ENCODE peak calls at places on chromosome 3, in seven cellular contexts. F is OCI-LY7, M is transverse colon, Q is body of pancreas, D is breast epithelium, V is upper lobe of right lung, L is K562. A is an unnamed sample.

GRCh38 chr3:32843504-32844321 is 25.9 kb downstream of the TRIM71 start:
- DNase-seq in V (no peak), M (no peak), L (no peak), Q (no peak), D (no peak), F (no peak), A (peak)

GRCh38 chr3:70631716-70632307 is 319.4 kb upstream of the MDFIC2 start:
- DNase-seq in Q (no peak), V (no peak), D (no peak), M (no peak), L (no peak), F (no peak), A (no peak)

GRCh38 chr3:175651716-175652115 is 792.6 kb downstream of the NAALADL2 start:
- DNase-seq in Q (no peak), L (no peak), M (no peak), F (no peak), D (no peak), V (no peak), A (no peak)

GRCh38 chr3:114241259-114241658 is 3.9 kb upstream of the ZNF80 start:
- DNase-seq in M (no peak), Q (no peak), F (no peak), D (no peak), L (peak), V (no peak), A (no peak)

GRCh38 chr3:54830658-54831057 is 97.2 kb downstream of the LRTM1 start:
- DNase-seq in F (peak), D (no peak), Q (no peak), M (no peak), L (peak), V (no peak), A (peak)

GRCh38 chr3:19065027-19065426 is 83.3 kb upstream of the KCNH8 start:
- DNase-seq in D (no peak), Q (no peak), M (no peak), V (no peak), L (no peak), F (peak), A (no peak)

GRCh38 chr3:59320080-59320479 is 270.3 kb upstream of the CFAP20DC start:
- DNase-seq in L (no peak), Q (no peak), M (no peak), V (no peak), F (no peak), D (no peak), A (no peak)

GRCh38 chr3:150623945-150624344 is 20.8 kb downstream of the SELENOT start:
- DNase-seq in Q (no peak), V (no peak), L (no peak), D (no peak), M (no peak), F (no peak), A (no peak)

GRCh38 chr3:134373942-134374790 is at the start of gene AMOTL2:
- DNase-seq in L (peak), M (peak), D (peak), Q (peak), F (no peak), V (peak), A (peak)

GRCh38 chr3:117246771-117247555 is 537.4 kb downstream of the TUSC7 start:
- DNase-seq in D (no peak), Q (no peak), L (no peak), V (no peak), M (no peak), F (no peak), A (no peak)

GRCh38 chr3:3798641-3799113 is 554 bp upstream of the LRRN1 start:
- DNase-seq in F (no peak), V (peak), L (no peak), Q (peak), D (peak), M (peak), A (peak)

GRCh38 chr3:70982274-70982673 is 601.3 kb downstream of the FOXP1 start:
- DNase-seq in M (no peak), L (no peak), V (no peak), D (no peak), F (no peak), Q (no peak), A (no peak)

GRCh38 chr3:59469948-59470723 is 420.3 kb upstream of the CFAP20DC start:
- DNase-seq in M (no peak), D (no peak), F (no peak), V (no peak), Q (no peak), L (no peak), A (no peak)

DNA sequence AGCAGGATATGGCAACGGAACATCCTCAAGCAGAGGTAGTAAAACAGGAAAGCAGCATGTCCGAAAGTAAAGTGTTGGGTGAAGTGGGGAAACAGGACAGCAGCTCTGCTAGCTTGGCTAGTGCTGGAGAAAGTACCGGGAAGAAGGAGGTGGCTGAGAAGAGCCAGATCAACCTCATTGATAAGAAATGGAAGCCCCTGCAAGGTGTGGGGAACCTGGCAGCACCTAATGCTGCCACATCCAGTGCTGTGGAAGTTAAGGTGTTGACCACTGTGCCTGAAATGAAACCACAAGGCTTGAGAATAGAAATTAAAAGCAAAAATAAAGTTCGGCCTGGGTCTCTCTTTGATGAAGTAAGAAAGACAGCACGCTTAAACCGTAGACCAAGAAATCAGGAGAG is 14.3 kb upstream of the ZBTB47 start:
- DNase-seq in Q (no peak), L (no peak), F (no peak), V (no peak), D (no peak), M (no peak), A (no peak)
- H3K27ac ChIP-seq in Q (no peak), L (no peak), F (no peak), V (no peak), D (peak), M (peak), A (no peak)

GRCh38 chr3:39079530-39079929 is 27.7 kb downstream of the WDR48 start:
- DNase-seq in L (no peak), M (no peak), Q (no peak), V (no peak), D (no peak), F (no peak), A (no peak)
- TF ChIP-seq CTCF in L (no peak), M (no peak), Q (no peak), V (no peak), D (no peak), F (peak), A (no peak)

GRCh38 chr3:102235679-102236078 is 199.1 kb upstream of the ZPLD1 start:
- DNase-seq in M (no peak), D (no peak), Q (peak), F (peak), V (no peak), L (no peak), A (peak)
- H3K4me3 ChIP-seq in M (no peak), D (no peak), Q (no peak), F (no peak), V (no peak), L (no peak), A (no peak)

DNA sequence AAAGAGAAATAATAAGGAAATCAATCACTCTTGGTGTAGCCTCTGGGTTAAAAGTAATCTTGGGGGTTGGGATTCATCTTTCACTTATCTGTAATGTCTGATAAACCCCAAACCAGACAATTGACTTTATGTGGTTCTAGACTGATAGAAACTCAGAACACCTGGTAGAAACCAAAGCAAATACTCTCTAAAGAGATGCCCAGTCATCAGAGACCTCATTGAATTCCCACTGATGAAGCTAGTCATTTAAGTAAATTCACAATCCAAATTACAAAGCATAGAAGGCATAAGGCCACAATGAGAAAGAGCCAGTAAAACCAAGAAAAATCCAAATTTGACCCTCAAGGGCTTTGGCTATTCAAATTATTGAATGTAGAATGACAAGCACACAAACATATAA is 250.6 kb downstream of the MBNL1 start:
- DNase-seq in V (no peak), M (no peak), D (no peak), L (no peak), F (no peak), Q (no peak), A (no peak)
- H3K27ac ChIP-seq in V (no peak), M (no peak), D (no peak), L (no peak), F (no peak), Q (no peak), A (no peak)

DNA sequence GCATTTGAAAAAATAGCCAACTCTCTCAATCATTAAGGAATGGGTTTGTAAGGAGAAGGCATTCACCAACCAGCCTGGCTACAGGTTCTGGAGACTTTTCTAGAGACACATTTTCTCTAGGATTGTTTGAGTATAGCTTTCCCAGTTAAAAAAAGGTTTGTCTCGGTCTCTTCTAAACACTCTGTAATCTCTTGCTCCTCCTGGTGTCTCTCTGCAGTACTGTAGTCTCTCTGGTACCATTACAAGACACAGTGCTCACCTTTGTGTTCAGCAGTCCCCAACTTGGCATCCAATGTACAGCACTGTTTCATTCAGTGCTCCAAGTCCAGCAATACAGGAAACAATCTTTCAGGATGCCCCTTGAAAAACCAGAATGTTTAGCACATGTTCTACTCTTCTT is 534.4 kb downstream of the ZNF385D start:
- DNase-seq in V (no peak), L (no peak), Q (no peak), M (no peak), F (no peak), D (no peak), A (peak)
- TF ChIP-seq CTCF in V (no peak), L (no peak), Q (no peak), M (no peak), F (peak), D (no peak), A (peak)

GRCh38 chr3:49804141-49805041 is 1.3 kb downstream of the INKA1 start:
- DNase-seq in Q (no peak), L (no peak), F (no peak), M (no peak), V (no peak), D (no peak), A (no peak)
- H3K4me3 ChIP-seq in Q (no peak), L (peak), F (peak), M (peak), V (peak), D (peak), A (no peak)

DNA sequence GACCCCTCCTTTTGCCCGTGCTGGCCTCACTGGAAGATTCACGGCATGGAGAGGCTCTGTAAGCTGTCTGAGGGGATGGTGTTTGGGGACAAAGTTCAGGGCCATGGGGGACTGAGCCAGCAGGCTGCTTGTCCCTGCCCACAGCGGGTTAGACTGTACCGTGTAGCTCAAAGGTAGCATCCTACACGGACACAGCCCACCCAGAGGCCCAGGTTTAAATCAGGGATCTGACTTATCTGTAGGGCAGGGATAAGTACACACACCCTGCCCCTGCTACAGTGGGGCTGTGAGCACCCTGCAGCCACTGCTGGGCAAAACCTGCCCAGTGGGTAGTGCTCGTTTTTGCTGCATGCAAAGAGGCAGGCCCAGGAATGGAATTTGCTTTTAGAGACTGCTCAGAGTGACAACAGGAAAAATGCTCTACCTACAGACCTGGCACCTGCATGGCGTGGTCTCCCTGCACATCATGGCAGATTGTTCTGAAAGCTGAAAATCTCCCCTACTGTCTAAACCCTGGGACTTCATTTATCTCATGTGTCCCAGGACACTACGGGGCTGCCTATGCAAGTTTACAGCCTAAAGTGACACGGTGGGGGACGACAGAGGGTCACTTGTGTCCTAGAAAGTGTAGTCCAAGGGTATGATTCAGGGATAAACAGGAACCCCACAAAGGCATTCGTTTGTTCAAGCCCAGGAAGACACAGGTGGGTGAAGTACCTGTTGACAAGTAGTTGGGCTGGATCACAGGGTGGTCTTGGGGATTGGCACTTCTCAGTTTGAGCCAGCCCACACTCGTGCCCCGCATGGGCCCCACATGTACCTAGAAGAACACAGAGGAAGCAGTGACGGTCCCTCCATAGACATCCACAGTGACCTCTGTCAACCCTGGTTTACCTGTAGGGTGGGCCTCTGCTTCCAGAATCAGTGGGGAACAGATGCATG is 27.7 kb downstream of the CHDH start:
- DNase-seq in F (no peak), M (no peak), D (no peak), V (peak), L (no peak), Q (no peak), A (no peak)
- H3K27ac ChIP-seq in F (no peak), M (no peak), D (no peak), V (no peak), L (no peak), Q (no peak), A (no peak)

A was measured in WERI-Rb-1.